ENCODE peak calls at places on chromosomes 4 and X, in six cellular contexts. E is GM23248, P is MM.1S, W is SK-N-SH, L is PC-3, A is HCT116. B is an unnamed sample.

GRCh38 chr4:103085555-103086196 is 9.1 kb upstream of the SLC9B2 start:
- DNase-seq in A (no peak), L (no peak), P (no peak), E (no peak), W (no peak), B (no peak)

GRCh38 chr4:39255266-39255665 is 72.9 kb downstream of the WDR19 start:
- DNase-seq in W (no peak), A (no peak), E (peak; percentile 48), L (peak; percentile 68), P (no peak), B (peak; percentile 10)

GRCh38 chr4:142141201-142141600 is 504.8 kb downstream of the IL15 start:
- DNase-seq in P (no peak), E (no peak), L (no peak), A (no peak), W (no peak), B (no peak)

GRCh38 chr4:22416403-22416802 is 99.5 kb downstream of the ADGRA3 start:
- DNase-seq in W (no peak), A (no peak), L (no peak), P (no peak), E (no peak), B (no peak)

GRCh38 chrX:133630362-133630761 is 215.1 kb upstream of the GPC4 start:
- DNase-seq in L (no peak), W (no peak), E (no peak), A (no peak), P (no peak), B (no peak)

GRCh38 chrX:42496239-42496638 is 281.7 kb downstream of the PPP1R2C start:
- DNase-seq in A (no peak), L (no peak), P (no peak), W (no peak), E (no peak), B (no peak)

GRCh38 chrX:3549442-3549875 is 164.0 kb downstream of the PRKX start:
- DNase-seq in L (peak; percentile 8), W (peak; percentile 15), A (no peak), E (peak; percentile 77), P (no peak), B (peak; percentile 16)

GRCh38 chr4:2041234-2042130 is 17.6 kb upstream of the NAT8L start:
- DNase-seq in P (peak; percentile 90), L (peak; percentile 78), W (peak; percentile 98), A (peak; percentile 67), E (peak; percentile 86), B (peak; percentile 98)

GRCh38 chr4:99885063-99885664 is 9.1 kb downstream of the LAMTOR3 start:
- DNase-seq in L (peak; percentile 54), E (peak; percentile 61), P (peak; percentile 67), A (peak; percentile 22), W (peak; percentile 23), B (peak; percentile 55)

GRCh38 chr4:37837446-37837845 is 11.0 kb downstream of the PGM2 start:
- DNase-seq in L (peak; percentile 22), W (no peak), E (peak; percentile 43), A (no peak), P (no peak), B (no peak)

GRCh38 chrX:109629310-109629709 is 4.3 kb upstream of the KCNE5 start:
- DNase-seq in P (no peak), E (no peak), A (no peak), W (peak; percentile 36), L (no peak), B (no peak)

GRCh38 chr4:71494539-71494938 is 155.7 kb downstream of the SLC4A4 start:
- DNase-seq in P (no peak), E (no peak), A (no peak), L (peak; percentile 25), W (no peak), B (no peak)

GRCh38 chr4:84501721-84502267 is 2.7 kb upstream of the NKX6-1 start:
- DNase-seq in E (no peak), A (no peak), L (no peak), W (no peak), P (no peak), B (peak; percentile 55)

GRCh38 chrX:129833153-129834004 is 10.3 kb downstream of the ZDHHC9 start:
- DNase-seq in W (no peak), L (no peak), P (no peak), A (no peak), E (peak; percentile 67), B (no peak)

GRCh38 chr4:184281231-184282139 is 63.8 kb upstream of the ENPP6 start:
- DNase-seq in W (no peak), A (no peak), E (no peak), P (peak; percentile 84), L (no peak), B (no peak)

GRCh38 chr4:186058253-186058979 is 10.5 kb upstream of the TLR3 start:
- DNase-seq in P (peak; percentile 81), A (no peak), L (no peak), W (no peak), E (no peak), B (no peak)

GRCh38 chr4:173009129-173009823 is 159.3 kb upstream of the GALNT7 start:
- DNase-seq in W (no peak), A (no peak), P (no peak), E (no peak), L (no peak), B (no peak)

DNA sequence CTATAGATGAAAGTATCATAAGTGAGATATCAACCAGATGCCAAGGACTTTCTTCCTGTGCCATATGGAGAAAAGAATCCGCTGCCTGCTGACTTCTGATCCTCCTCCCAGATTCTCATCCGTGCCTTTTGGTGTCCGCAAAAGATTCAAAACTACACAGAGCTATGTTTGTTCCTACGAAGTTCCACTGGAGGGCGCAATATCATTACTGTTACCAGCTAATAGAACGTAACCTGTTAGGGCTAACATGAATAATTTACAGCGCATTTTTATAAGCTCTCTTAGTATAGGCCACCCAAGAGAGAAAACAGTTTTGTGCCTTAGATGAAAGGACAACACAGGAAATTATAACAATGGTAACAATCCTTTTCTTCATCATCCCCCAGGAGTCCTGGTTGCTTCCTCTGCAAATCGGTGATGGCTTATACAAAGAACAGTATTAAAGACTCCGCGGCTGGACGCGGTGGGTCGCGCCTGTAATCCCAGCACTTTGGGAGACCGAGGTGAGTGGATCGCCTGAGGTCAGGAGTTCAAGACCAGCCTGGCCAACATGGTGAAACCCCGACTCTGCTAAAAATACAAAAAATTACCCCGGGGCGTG is 22.8 kb upstream of the CENPVL3 start:
- DNase-seq in L (peak; percentile 68), P (peak; percentile 32), W (peak; percentile 54), A (peak; percentile 36), E (peak; percentile 60), B (peak; percentile 67)
- TF ChIP-seq EZH2phosphoT487 in L (no peak), P (no peak), W (no peak), A (no peak), E (no peak), B (no peak)

GRCh38 chrX:13968198-13968597 is 61.5 kb downstream of the GEMIN8 start:
- DNase-seq in E (no peak), L (no peak), W (no peak), A (no peak), P (no peak), B (no peak)

GRCh38 chrX:13966071-13966850 is 63.4 kb downstream of the GEMIN8 start:
- DNase-seq in E (no peak), W (no peak), L (no peak), P (no peak), A (no peak), B (no peak)

GRCh38 chrX:13967636-13968035 is 62.1 kb downstream of the GEMIN8 start:
- DNase-seq in A (no peak), W (no peak), P (no peak), E (no peak), L (no peak), B (no peak)

GRCh38 chrX:13965531-13965930 is 64.2 kb downstream of the GEMIN8 start:
- DNase-seq in E (no peak), A (no peak), L (no peak), P (no peak), W (no peak), B (no peak)
- H3K9ac ChIP-seq in E (no peak overlapping the region), A (no peak overlapping the region), L (no peak overlapping the region), P (no peak overlapping the region), W (no peak overlapping the region), B (no peak overlapping the region)

GRCh38 chr4:76309939-76310549 is 3.5 kb downstream of the STBD1 start:
- DNase-seq in P (no peak), E (no peak), W (no peak), L (no peak), A (no peak), B (no peak)
- H3K4me1 ChIP-seq in P (peaks cover 19% of the 10 kb centered on the region), E (peaks cover 4% of the 10 kb centered on the region), W (no peaks in the 10 kb centered on the region), L (peaks cover 14% of the 10 kb centered on the region), A (peaks cover 20% of the 10 kb centered on the region), B (no peaks in the 10 kb centered on the region)

DNA sequence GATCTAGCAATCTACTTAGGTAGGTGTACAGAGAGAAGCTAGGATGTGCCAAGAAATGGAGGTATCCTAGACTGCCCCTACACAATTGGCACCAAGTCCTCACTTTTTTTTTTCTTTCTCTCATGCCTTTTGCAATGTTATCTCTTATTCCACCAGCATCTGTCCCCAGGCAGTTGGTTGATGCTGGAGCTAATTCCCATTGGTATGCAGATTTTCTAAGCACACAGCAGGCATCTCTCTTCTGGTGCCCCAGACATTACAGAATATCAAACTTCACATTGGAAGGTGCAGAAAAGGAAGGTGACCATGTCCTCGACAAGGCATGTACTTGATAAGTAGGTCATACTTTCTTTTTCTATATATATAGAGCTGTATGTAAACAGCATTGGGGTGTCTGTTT is 21.6 kb downstream of the LUZP4 start:
- DNase-seq in P (no peak), L (no peak), E (no peak), W (peak; percentile 23), A (no peak), B (peak; percentile 70)
- TF ChIP-seq EZH2phosphoT487 in P (no peak), L (no peak), E (no peak), W (no peak), A (no peak), B (no peak)

DNA sequence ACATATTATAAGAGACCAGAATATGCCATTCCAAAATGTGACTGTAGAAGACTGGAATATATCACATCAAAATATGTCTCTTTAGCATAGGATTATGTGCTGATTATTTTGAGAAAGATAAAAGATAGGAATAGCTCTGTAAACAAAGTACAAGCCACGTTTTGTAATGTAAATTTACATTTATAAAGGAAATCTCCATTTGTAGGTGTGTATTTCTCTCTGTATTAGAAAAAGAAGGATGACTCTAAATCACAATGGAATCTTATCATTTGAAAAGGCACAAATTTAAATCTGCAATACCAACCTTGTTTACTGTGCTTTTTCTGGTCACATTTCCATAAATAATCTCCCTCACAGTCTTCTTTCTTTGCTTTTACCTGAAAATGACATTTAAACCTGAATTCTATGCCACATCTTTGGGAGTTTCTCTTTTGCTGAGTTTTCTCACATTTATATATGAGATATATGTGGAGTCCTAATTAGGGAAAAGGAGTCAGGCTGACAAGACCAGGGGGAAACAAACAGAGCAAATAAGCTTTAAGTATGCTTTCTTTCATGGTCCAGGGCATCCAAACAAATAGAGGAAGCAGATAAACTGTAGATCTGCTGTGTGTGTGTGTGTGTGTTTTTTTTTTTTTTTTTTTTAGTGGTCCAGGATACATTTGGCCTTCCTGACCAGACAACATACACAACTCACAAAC is 244.0 kb downstream of the CPXCR1 start:
- DNase-seq in E (no peak), L (no peak), A (no peak), P (no peak), W (no peak), B (peak; percentile 41)
- H3K9ac ChIP-seq in E (no peak overlapping the region), L (no peak overlapping the region), A (no peak overlapping the region), P (no peak overlapping the region), W (no peak overlapping the region), B (no peak overlapping the region)